ENCODE peak calls at places on chromosomes 5 and 9, in five cellular contexts. One of them, this sample, is unnamed.

GRCh38 chr5:174532453-174533126 is 191.8 kb upstream of the MSX2 start:
- DNase-seq in activated CD8-positive, alpha-beta memory T cell treated with anti-CD3 and anti-CD28 coated beads for 48 hours: no peak
- DNase-seq in cardiac septum: peak; percentile 88
- DNase-seq in foreskin fibroblast: peak; percentile 82
- DNase-seq in NCI-H1436: peak; percentile 47
- DNase-seq in this sample: peak; percentile 95

GRCh38 chr5:33129309-33129708 is 311.5 kb upstream of the TARS1 start:
- DNase-seq in cardiac septum: no peak
- DNase-seq in foreskin fibroblast: no peak
- DNase-seq in activated CD8-positive, alpha-beta memory T cell treated with anti-CD3 and anti-CD28 coated beads for 48 hours: no peak
- DNase-seq in NCI-H1436: no peak
- DNase-seq in this sample: no peak

GRCh38 chr9:27151693-27152397 is 42.8 kb downstream of the TEK start:
- DNase-seq in foreskin fibroblast: no peak
- DNase-seq in cardiac septum: no peak
- DNase-seq in activated CD8-positive, alpha-beta memory T cell treated with anti-CD3 and anti-CD28 coated beads for 48 hours: no peak
- DNase-seq in NCI-H1436: no peak
- DNase-seq in this sample: no peak

GRCh38 chr5:10555134-10555733 is 8.6 kb upstream of the ANKRD33B start:
- DNase-seq in activated CD8-positive, alpha-beta memory T cell treated with anti-CD3 and anti-CD28 coated beads for 48 hours: no peak
- DNase-seq in NCI-H1436: no peak
- DNase-seq in foreskin fibroblast: peak; percentile 79
- DNase-seq in cardiac septum: peak; percentile 63
- DNase-seq in this sample: no peak

GRCh38 chr5:9582406-9582805 is 36.5 kb upstream of the SEMA5A start:
- DNase-seq in activated CD8-positive, alpha-beta memory T cell treated with anti-CD3 and anti-CD28 coated beads for 48 hours: no peak
- DNase-seq in foreskin fibroblast: no peak
- DNase-seq in cardiac septum: no peak
- DNase-seq in NCI-H1436: no peak
- DNase-seq in this sample: no peak

GRCh38 chr9:109012009-109012875 is 1.1 kb downstream of the CTNNAL1 start:
- DNase-seq in foreskin fibroblast: peak; percentile 95
- DNase-seq in activated CD8-positive, alpha-beta memory T cell treated with anti-CD3 and anti-CD28 coated beads for 48 hours: peak; percentile 32
- DNase-seq in NCI-H1436: no peak
- DNase-seq in cardiac septum: peak; percentile 77
- DNase-seq in this sample: peak; percentile 57

GRCh38 chr5:68225188-68225910 is 9.8 kb downstream of the PIK3R1 start:
- DNase-seq in NCI-H1436: no peak
- DNase-seq in foreskin fibroblast: peak; percentile 90
- DNase-seq in cardiac septum: no peak
- DNase-seq in activated CD8-positive, alpha-beta memory T cell treated with anti-CD3 and anti-CD28 coated beads for 48 hours: no peak
- DNase-seq in this sample: no peak

GRCh38 chr5:78547731-78548189 is 100.8 kb downstream of the LHFPL2 start:
- DNase-seq in NCI-H1436: no peak
- DNase-seq in cardiac septum: peak; percentile 91
- DNase-seq in activated CD8-positive, alpha-beta memory T cell treated with anti-CD3 and anti-CD28 coated beads for 48 hours: no peak
- DNase-seq in foreskin fibroblast: peak; percentile 77
- DNase-seq in this sample: no peak

GRCh38 chr5:132289097-132289496 is 5.1 kb upstream of the SLC22A4 start:
- DNase-seq in NCI-H1436: no peak
- DNase-seq in cardiac septum: no peak
- DNase-seq in activated CD8-positive, alpha-beta memory T cell treated with anti-CD3 and anti-CD28 coated beads for 48 hours: no peak
- DNase-seq in foreskin fibroblast: no peak
- DNase-seq in this sample: no peak

GRCh38 chr9:128201441-128202369 is 1.5 kb upstream of the DNM1 start:
- DNase-seq in activated CD8-positive, alpha-beta memory T cell treated with anti-CD3 and anti-CD28 coated beads for 48 hours: no peak
- DNase-seq in cardiac septum: no peak
- DNase-seq in foreskin fibroblast: no peak
- DNase-seq in NCI-H1436: no peak
- DNase-seq in this sample: no peak

GRCh38 chr9:80605129-80605528 is 1033.4 kb downstream of the TLE4 start:
- DNase-seq in NCI-H1436: no peak
- DNase-seq in cardiac septum: no peak
- DNase-seq in activated CD8-positive, alpha-beta memory T cell treated with anti-CD3 and anti-CD28 coated beads for 48 hours: no peak
- DNase-seq in foreskin fibroblast: no peak
- DNase-seq in this sample: no peak

GRCh38 chr9:118215544-118215943 is 511.3 kb downstream of the TLR4 start:
- DNase-seq in NCI-H1436: no peak
- DNase-seq in cardiac septum: no peak
- DNase-seq in activated CD8-positive, alpha-beta memory T cell treated with anti-CD3 and anti-CD28 coated beads for 48 hours: no peak
- DNase-seq in foreskin fibroblast: no peak
- DNase-seq in this sample: no peak

GRCh38 chr5:173323799-173324114 is 4.5 kb downstream of the STC2 start:
- DNase-seq in activated CD8-positive, alpha-beta memory T cell treated with anti-CD3 and anti-CD28 coated beads for 48 hours: no peak
- DNase-seq in cardiac septum: no peak
- DNase-seq in foreskin fibroblast: no peak
- DNase-seq in NCI-H1436: no peak
- DNase-seq in this sample: no peak

GRCh38 chr5:157290156-157290980 is 24.4 kb downstream of the CYFIP2 start:
- DNase-seq in activated CD8-positive, alpha-beta memory T cell treated with anti-CD3 and anti-CD28 coated beads for 48 hours: no peak
- DNase-seq in cardiac septum: no peak
- DNase-seq in foreskin fibroblast: peak; percentile 52
- DNase-seq in NCI-H1436: no peak
- DNase-seq in this sample: no peak

GRCh38 chr9:127154390-127155191 is 32.2 kb upstream of the ANGPTL2 start:
- DNase-seq in foreskin fibroblast: peak; percentile 63
- DNase-seq in activated CD8-positive, alpha-beta memory T cell treated with anti-CD3 and anti-CD28 coated beads for 48 hours: no peak
- DNase-seq in cardiac septum: no peak
- DNase-seq in NCI-H1436: no peak
- DNase-seq in this sample: peak; percentile 14

GRCh38 chr5:61468483-61468865 is 136.4 kb downstream of the ZSWIM6 start:
- DNase-seq in activated CD8-positive, alpha-beta memory T cell treated with anti-CD3 and anti-CD28 coated beads for 48 hours: no peak
- DNase-seq in foreskin fibroblast: no peak
- DNase-seq in NCI-H1436: no peak
- DNase-seq in cardiac septum: no peak
- DNase-seq in this sample: no peak

GRCh38 chr5:135221187-135221473 is 177.9 kb downstream of the MACROH2A1 start:
- DNase-seq in cardiac septum: no peak
- DNase-seq in foreskin fibroblast: no peak
- DNase-seq in NCI-H1436: no peak
- DNase-seq in activated CD8-positive, alpha-beta memory T cell treated with anti-CD3 and anti-CD28 coated beads for 48 hours: no peak
- DNase-seq in this sample: no peak

GRCh38 chr9:99019523-99020331 is 76.0 kb downstream of the COL15A1 start:
- DNase-seq in activated CD8-positive, alpha-beta memory T cell treated with anti-CD3 and anti-CD28 coated beads for 48 hours: no peak
- DNase-seq in NCI-H1436: no peak
- DNase-seq in cardiac septum: no peak
- DNase-seq in foreskin fibroblast: peak; percentile 82
- DNase-seq in this sample: no peak

GRCh38 chr5:171445910-171446516 is 26.6 kb downstream of the FGF18 start:
- DNase-seq in NCI-H1436: no peak
- DNase-seq in foreskin fibroblast: peak; percentile 23
- DNase-seq in cardiac septum: no peak
- DNase-seq in activated CD8-positive, alpha-beta memory T cell treated with anti-CD3 and anti-CD28 coated beads for 48 hours: no peak
- DNase-seq in this sample: no peak

GRCh38 chr5:132387649-132388117 is 18.2 kb downstream of the SLC22A5 start:
- DNase-seq in cardiac septum: no peak
- DNase-seq in activated CD8-positive, alpha-beta memory T cell treated with anti-CD3 and anti-CD28 coated beads for 48 hours: no peak
- DNase-seq in foreskin fibroblast: peak; percentile 95
- DNase-seq in NCI-H1436: no peak
- DNase-seq in this sample: no peak

GRCh38 chr5:67494186-67494842 is 297.7 kb upstream of the CD180 start:
- DNase-seq in foreskin fibroblast: no peak
- DNase-seq in activated CD8-positive, alpha-beta memory T cell treated with anti-CD3 and anti-CD28 coated beads for 48 hours: no peak
- DNase-seq in NCI-H1436: peak; percentile 57
- DNase-seq in cardiac septum: no peak
- DNase-seq in this sample: no peak

GRCh38 chr5:157516626-157517325 is 56.8 kb downstream of the NIPAL4 start:
- DNase-seq in foreskin fibroblast: peak; percentile 68
- DNase-seq in cardiac septum: peak; percentile 77
- DNase-seq in activated CD8-positive, alpha-beta memory T cell treated with anti-CD3 and anti-CD28 coated beads for 48 hours: no peak
- DNase-seq in NCI-H1436: no peak
- DNase-seq in this sample: no peak

GRCh38 chr5:1435369-1435768 is 9.9 kb downstream of the SLC6A3 start:
- DNase-seq in NCI-H1436: no peak
- DNase-seq in foreskin fibroblast: no peak
- DNase-seq in cardiac septum: no peak
- DNase-seq in activated CD8-positive, alpha-beta memory T cell treated with anti-CD3 and anti-CD28 coated beads for 48 hours: no peak
- DNase-seq in this sample: no peak

GRCh38 chr5:54217826-54218503 is 92.4 kb downstream of the ARL15 start:
- DNase-seq in NCI-H1436: peak; percentile 23
- DNase-seq in activated CD8-positive, alpha-beta memory T cell treated with anti-CD3 and anti-CD28 coated beads for 48 hours: no peak
- DNase-seq in cardiac septum: no peak
- DNase-seq in foreskin fibroblast: peak; percentile 59
- DNase-seq in this sample: no peak

GRCh38 chr9:136058152-136058483 is 37.0 kb downstream of the NACC2 start:
- DNase-seq in cardiac septum: peak; percentile 66
- DNase-seq in foreskin fibroblast: no peak
- DNase-seq in NCI-H1436: no peak
- DNase-seq in activated CD8-positive, alpha-beta memory T cell treated with anti-CD3 and anti-CD28 coated beads for 48 hours: no peak
- DNase-seq in this sample: no peak

GRCh38 chr5:132253008-132253441 is 4.5 kb upstream of the PDLIM4 start:
- DNase-seq in foreskin fibroblast: no peak
- DNase-seq in activated CD8-positive, alpha-beta memory T cell treated with anti-CD3 and anti-CD28 coated beads for 48 hours: no peak
- DNase-seq in NCI-H1436: no peak
- DNase-seq in cardiac septum: no peak
- DNase-seq in this sample: peak; percentile 25